ENCODE peak calls at places on chromosomes 6 and 20, in seven cellular contexts. S is A549, L is GM13977, Z is AG09319, W is lower lobe of right lung, Q is GM06990, B is progenitor cell of endocrine pancreas. F is an unnamed sample.
A peak's percentile ranks its signal among the peaks of the same experiment; 100 is the strongest.

GRCh38 chr6:3427740-3428085 is 29.1 kb downstream of the SLC22A23 start:
- DNase-seq in L (no peak), B (no peak), Z (no peak), W (no peak), S (no peak), Q (no peak), F (no peak)

GRCh38 chr6:28922841-28923317 is 906 bp downstream of the TRIM27 start:
- DNase-seq in W (no peak), S (no peak), L (peak; percentile 56), B (peak; percentile 29), Z (no peak), Q (no peak), F (peak; percentile 58)

GRCh38 chr6:72819609-72820008 is 197.7 kb downstream of the KCNQ5 start:
- DNase-seq in Z (no peak), B (no peak), S (no peak), W (no peak), Q (no peak), L (no peak), F (no peak)

GRCh38 chr20:34001378-34001777 is 7.7 kb downstream of the RALY start:
- DNase-seq in L (no peak), Q (no peak), Z (no peak), W (no peak), S (no peak), B (no peak), F (no peak)

GRCh38 chr6:142613981-142614380 is 312.2 kb downstream of the ADGRG6 start:
- DNase-seq in W (no peak), Z (no peak), B (no peak), Q (no peak), S (no peak), L (no peak), F (no peak)

GRCh38 chr20:25221592-25222460 is 26.1 kb upstream of the PYGB start:
- DNase-seq in Q (no peak), B (no peak), Z (no peak), W (no peak), L (no peak), S (no peak), F (no peak)

GRCh38 chr6:142659661-142660060 is 285.3 kb downstream of the HIVEP2 start:
- DNase-seq in Z (no peak), B (no peak), W (no peak), L (no peak), S (no peak), Q (no peak), F (no peak)

GRCh38 chr6:33622456-33623431 is 1.6 kb downstream of the ITPR3 start:
- DNase-seq in L (peak; percentile 66), S (no peak), Q (no peak), W (peak; percentile 59), Z (no peak), B (no peak), F (no peak)

GRCh38 chr20:7094438-7094997 is 327.0 kb downstream of the BMP2 start:
- DNase-seq in S (peak; percentile 5), Q (no peak), B (no peak), Z (no peak), W (no peak), L (no peak), F (peak; percentile 68)

GRCh38 chr6:17612048-17612447 is 11.9 kb downstream of the FAM8A1 start:
- DNase-seq in B (no peak), L (no peak), S (no peak), Q (no peak), Z (no peak), W (no peak), F (no peak)

GRCh38 chr6:11514672-11515071 is 22.9 kb upstream of the TMEM170B start:
- DNase-seq in W (no peak), Z (no peak), L (no peak), B (no peak), Q (peak; percentile 60), S (no peak), F (no peak)

GRCh38 chr6:815348-815738 is 122.4 kb upstream of the EXOC2 start:
- DNase-seq in L (no peak), S (no peak), Q (no peak), B (no peak), W (no peak), Z (no peak), F (peak; percentile 18)

GRCh38 chr6:20479075-20479871 is 55.0 kb upstream of the CDKAL1 start:
- DNase-seq in S (no peak), B (no peak), W (no peak), L (no peak), Z (no peak), Q (no peak), F (no peak)

GRCh38 chr20:8438748-8439147 is 306.7 kb downstream of the PLCB1 start:
- DNase-seq in S (no peak), B (no peak), L (no peak), Z (no peak), W (no peak), Q (no peak), F (no peak)

GRCh38 chr6:2999005-2999620 is 581 bp upstream of the NQO2 start:
- DNase-seq in Q (no peak), Z (no peak), S (no peak), W (peak; percentile 82), L (no peak), B (no peak), F (peak; percentile 10)

GRCh38 chr20:64036346-64037198 is 590 bp downstream of the C20orf204 start:
- DNase-seq in L (peak; percentile 74), Z (no peak), W (no peak), S (no peak), Q (peak; percentile 56), B (no peak), F (no peak)

GRCh38 chr20:36367907-36368306 is 61.8 kb downstream of the DLGAP4 start:
- DNase-seq in B (no peak), L (no peak), Q (no peak), W (no peak), Z (no peak), S (no peak), F (no peak)

GRCh38 chr6:41647061-41647511 is 8.8 kb downstream of the MDFI start:
- DNase-seq in W (peak; percentile 49), S (no peak), B (no peak), Q (no peak), Z (no peak), L (no peak), F (no peak)

GRCh38 chr6:87210979-87211378 is 55.6 kb downstream of the ZNF292 start:
- DNase-seq in Z (no peak), S (no peak), B (no peak), W (no peak), L (peak; percentile 44), Q (no peak), F (no peak)

GRCh38 chr6:61649845-61650244 is 636.2 kb downstream of the KHDRBS2 start:
- DNase-seq in W (no peak), Q (no peak), L (no peak), Z (no peak), B (no peak), S (no peak), F (no peak)

GRCh38 chr20:17889226-17889625 is 79.4 kb downstream of the SNX5 start:
- DNase-seq in W (no peak), S (no peak), B (no peak), Q (no peak), Z (no peak), L (no peak), F (no peak)

GRCh38 chr6:168440520-168441433 is at the start of gene SMOC2:
- DNase-seq in Q (no peak), S (no peak), W (no peak), Z (no peak), B (no peak), L (no peak), F (no peak)

GRCh38 chr6:109095821-109096084 is 446 bp downstream of the CEP57L1 start:
- DNase-seq in L (no peak), W (no peak), Z (no peak), B (no peak), Q (no peak), S (no peak), F (no peak)

GRCh38 chr20:35541118-35541782 is 628 bp upstream of the ERGIC3 start:
- DNase-seq in B (no peak), Z (no peak), Q (no peak), W (no peak), S (no peak), L (no peak), F (no peak)

GRCh38 chr6:29631860-29632731 is 887 bp downstream of the GABBR1 start:
- DNase-seq in Q (peak; percentile 49), S (peak; percentile 21), W (peak; percentile 63), L (peak; percentile 67), Z (no peak), B (peak; percentile 47), F (peak; percentile 58)

GRCh38 chr6:161021978-161022743 is 30.6 kb downstream of the MAP3K4 start:
- DNase-seq in Q (no peak), B (no peak), L (no peak), Z (no peak), S (no peak), W (no peak), F (no peak)

DNA sequence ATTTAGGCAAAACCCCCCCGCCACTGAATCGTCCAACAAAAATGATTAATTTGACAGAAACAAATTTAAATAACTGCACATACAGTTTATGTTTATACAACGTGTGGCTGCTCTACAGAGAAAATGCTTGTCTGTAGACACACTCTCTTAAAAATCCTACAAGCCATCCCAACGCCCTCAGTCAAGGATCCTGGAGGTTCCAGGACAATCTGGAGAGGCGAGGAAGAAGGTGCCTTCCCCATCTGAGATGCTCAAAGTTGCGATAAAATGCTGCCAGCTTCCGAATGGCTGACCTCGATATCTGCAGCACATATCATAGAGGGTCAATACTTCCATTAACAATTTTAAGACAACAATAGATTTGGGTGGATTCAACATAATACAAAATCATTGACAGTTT is 25.3 kb downstream of the ZNF217 start:
- DNase-seq in W (no peak), Z (no peak), B (no peak), S (no peak), Q (no peak), L (no peak), F (no peak)
- TF ChIP-seq CTCF in W (no peak), Z (no peak), B (no peak), S (no peak), Q (no peak), L (no peak), F (no peak)

GRCh38 chr20:38187512-38187911 is 22.4 kb upstream of the TGM2 start:
- DNase-seq in B (no peak), Q (no peak), S (no peak), W (peak; percentile 69), Z (no peak), L (no peak), F (no peak)
- TF ChIP-seq CTCF in B (peak; percentile 47), Q (peak; percentile 5), S (no peak), W (peak; percentile 17), Z (peak; percentile 13), L (no peak), F (no peak)

DNA sequence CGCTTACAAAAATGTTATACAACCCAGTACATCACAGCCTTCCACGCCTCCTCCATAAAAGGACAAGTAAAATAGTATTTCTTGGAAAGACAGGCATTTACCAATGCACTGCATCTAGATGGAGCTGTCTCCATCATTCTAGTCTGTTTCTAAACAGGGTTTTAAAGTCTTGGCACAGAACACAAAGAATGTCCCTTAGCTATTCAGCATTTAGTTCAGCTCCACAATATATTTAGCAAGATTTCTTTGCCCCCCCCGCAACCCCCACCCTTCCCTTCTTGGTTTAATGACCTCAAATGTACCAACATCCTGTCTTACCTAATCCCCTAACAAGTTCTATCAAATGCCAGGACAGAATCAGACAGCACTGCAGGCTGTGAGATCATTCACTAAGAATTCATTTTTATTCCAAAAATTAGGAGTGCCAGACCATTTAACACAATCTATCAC is 198.6 kb downstream of the BACH2 start:
- DNase-seq in Z (peak; percentile 42), W (peak; percentile 51), Q (no peak), L (no peak), S (no peak), B (no peak), F (no peak)
- TF ChIP-seq CTCF in Z (peak; percentile 56), W (peak; percentile 16), Q (no peak), L (no peak), S (no peak), B (peak; percentile 7), F (no peak)

GRCh38 chr6:43308101-43308989 is at the start of gene CRIP3:
- DNase-seq in Z (no peak), L (peak; percentile 29), B (no peak), W (peak; percentile 66), Q (peak; percentile 43), S (peak; percentile 15), F (no peak)
- TF ChIP-seq CTCF in Z (peak; percentile 7), L (peak; percentile 55), B (peak; percentile 37), W (peak; percentile 23), Q (peak; percentile 58), S (peak; percentile 23), F (no peak)

F was measured in endothelial cell.